ENCODE peak calls at places on chromosome 11, in four cellular contexts. One of them, this sample, is unnamed.

GRCh38 chr11:121435796-121436511 is 16.2 kb upstream of the SORL1 start:
- DNase-seq in neuronal stem cell: no peak
- DNase-seq in kidney: no peak
- DNase-seq in cardiac muscle cell: no peak
- DNase-seq in this sample: no peak

GRCh38 chr11:21205205-21205604 is 535.8 kb downstream of the NELL1 start:
- DNase-seq in neuronal stem cell: no peak
- DNase-seq in kidney: no peak
- DNase-seq in cardiac muscle cell: no peak
- DNase-seq in this sample: no peak

GRCh38 chr11:122696662-122697061 is 41.1 kb downstream of the UBASH3B start:
- DNase-seq in neuronal stem cell: no peak
- DNase-seq in kidney: no peak
- DNase-seq in cardiac muscle cell: no peak
- DNase-seq in this sample: no peak

GRCh38 chr11:76639621-76640020 is 30.9 kb downstream of the LRRC32 start:
- DNase-seq in neuronal stem cell: no peak
- DNase-seq in kidney: no peak
- DNase-seq in cardiac muscle cell: no peak
- DNase-seq in this sample: no peak

GRCh38 chr11:12540913-12541587 is 133.2 kb upstream of the TEAD1 start:
- DNase-seq in neuronal stem cell: no peak
- DNase-seq in kidney: no peak
- DNase-seq in cardiac muscle cell: no peak
- DNase-seq in this sample: peak; percentile 69

GRCh38 chr11:11044137-11044855 is 186.4 kb upstream of the ZBED5 start:
- DNase-seq in neuronal stem cell: no peak
- DNase-seq in kidney: no peak
- DNase-seq in cardiac muscle cell: no peak
- DNase-seq in this sample: no peak

GRCh38 chr11:46948378-46949131 is 12.0 kb downstream of the CSTPP1 start:
- DNase-seq in neuronal stem cell: no peak
- DNase-seq in kidney: no peak
- DNase-seq in cardiac muscle cell: no peak
- DNase-seq in this sample: no peak

GRCh38 chr11:77051511-77051910 is 15.3 kb upstream of the CAPN5 start:
- DNase-seq in neuronal stem cell: no peak
- DNase-seq in kidney: no peak
- DNase-seq in cardiac muscle cell: no peak
- DNase-seq in this sample: no peak

GRCh38 chr11:120139316-120140069 is 1.6 kb upstream of the TRIM29 start:
- DNase-seq in neuronal stem cell: no peak
- DNase-seq in kidney: no peak
- DNase-seq in cardiac muscle cell: no peak
- DNase-seq in this sample: peak; percentile 54

GRCh38 chr11:96207459-96208449 is 135.2 kb downstream of the MAML2 start:
- DNase-seq in neuronal stem cell: no peak
- DNase-seq in kidney: no peak
- DNase-seq in cardiac muscle cell: no peak
- DNase-seq in this sample: no peak

GRCh38 chr11:62540804-62541671 is 5.6 kb downstream of the AHNAK start:
- DNase-seq in neuronal stem cell: no peak
- DNase-seq in kidney: no peak
- DNase-seq in cardiac muscle cell: no peak
- DNase-seq in this sample: peak; percentile 70

GRCh38 chr11:10444725-10445286 is 10.3 kb upstream of the AMPD3 start:
- DNase-seq in neuronal stem cell: no peak
- DNase-seq in kidney: no peak
- DNase-seq in cardiac muscle cell: no peak
- DNase-seq in this sample: peak; percentile 68

GRCh38 chr11:20518323-20518834 is 81.0 kb upstream of the SLC6A5 start:
- DNase-seq in neuronal stem cell: no peak
- DNase-seq in kidney: no peak
- DNase-seq in cardiac muscle cell: no peak
- DNase-seq in this sample: no peak

GRCh38 chr11:64638017-64638664 is 47.1 kb downstream of the SLC22A12 start:
- DNase-seq in neuronal stem cell: no peak
- DNase-seq in kidney: no peak
- DNase-seq in cardiac muscle cell: peak; percentile 18
- DNase-seq in this sample: no peak

GRCh38 chr11:79512706-79513469 is 72.1 kb upstream of the TENM4 start:
- DNase-seq in neuronal stem cell: no peak
- DNase-seq in kidney: no peak
- DNase-seq in cardiac muscle cell: no peak
- DNase-seq in this sample: no peak

GRCh38 chr11:128240546-128240945 is 346.8 kb downstream of the ETS1 start:
- DNase-seq in neuronal stem cell: no peak
- DNase-seq in kidney: no peak
- DNase-seq in cardiac muscle cell: no peak
- DNase-seq in this sample: no peak

GRCh38 chr11:33542921-33543320 is 157.7 kb downstream of the C11orf91 start:
- DNase-seq in neuronal stem cell: peak; percentile 29
- DNase-seq in kidney: no peak
- DNase-seq in cardiac muscle cell: peak; percentile 50
- DNase-seq in this sample: no peak

GRCh38 chr11:131744847-131745246 is 374.4 kb downstream of the NTM start:
- DNase-seq in neuronal stem cell: no peak
- DNase-seq in kidney: no peak
- DNase-seq in cardiac muscle cell: no peak
- DNase-seq in this sample: no peak

GRCh38 chr11:128548655-128549255 is 38.6 kb downstream of the ETS1 start:
- DNase-seq in neuronal stem cell: no peak
- DNase-seq in kidney: peak; percentile 94
- DNase-seq in cardiac muscle cell: peak; percentile 44
- DNase-seq in this sample: no peak

GRCh38 chr11:130179396-130180306 is 20.1 kb downstream of the ST14 start:
- DNase-seq in neuronal stem cell: no peak
- DNase-seq in kidney: peak; percentile 86
- DNase-seq in cardiac muscle cell: no peak
- DNase-seq in this sample: no peak

GRCh38 chr11:110049501-110050200 is 43.5 kb upstream of the ZC3H12C start:
- DNase-seq in neuronal stem cell: no peak
- DNase-seq in kidney: no peak
- DNase-seq in cardiac muscle cell: no peak
- DNase-seq in this sample: no peak

GRCh38 chr11:15926071-15926470 is 430.3 kb downstream of the SOX6 start:
- DNase-seq in neuronal stem cell: no peak
- DNase-seq in kidney: no peak
- DNase-seq in cardiac muscle cell: no peak
- DNase-seq in this sample: no peak

GRCh38 chr11:86848132-86848531 is 47.8 kb downstream of the PRSS23 start:
- DNase-seq in neuronal stem cell: no peak
- DNase-seq in kidney: no peak
- DNase-seq in cardiac muscle cell: no peak
- DNase-seq in this sample: no peak

GRCh38 chr11:45247433-45247832 is 38.7 kb downstream of the SYT13 start:
- DNase-seq in neuronal stem cell: no peak
- DNase-seq in kidney: no peak
- DNase-seq in cardiac muscle cell: no peak
- DNase-seq in this sample: no peak

GRCh38 chr11:45045692-45046471 is 95.2 kb upstream of the TP53I11 start:
- DNase-seq in neuronal stem cell: no peak
- DNase-seq in kidney: no peak
- DNase-seq in cardiac muscle cell: no peak
- DNase-seq in this sample: peak; percentile 72

GRCh38 chr11:19934828-19935259 is 222.2 kb downstream of the NAV2 start:
- DNase-seq in neuronal stem cell: no peak
- DNase-seq in kidney: no peak
- DNase-seq in cardiac muscle cell: no peak
- DNase-seq in this sample: no peak

GRCh38 chr11:9170450-9170849 is 79.1 kb upstream of the SCUBE2 start:
- DNase-seq in neuronal stem cell: no peak
- DNase-seq in kidney: no peak
- DNase-seq in cardiac muscle cell: no peak
- DNase-seq in this sample: no peak

GRCh38 chr11:123261345-123262106 is 66.5 kb upstream of the CLMP start:
- DNase-seq in neuronal stem cell: peak; percentile 69
- DNase-seq in kidney: peak; percentile 91
- DNase-seq in cardiac muscle cell: peak; percentile 89
- DNase-seq in this sample: peak; percentile 81

GRCh38 chr11:110529043-110529442 is 99.3 kb downstream of the FDX1 start:
- DNase-seq in neuronal stem cell: no peak
- DNase-seq in kidney: no peak
- DNase-seq in cardiac muscle cell: no peak
- DNase-seq in this sample: no peak

GRCh38 chr11:76234704-76235232 is 28.5 kb upstream of the WNT11 start:
- DNase-seq in neuronal stem cell: no peak
- DNase-seq in kidney: peak; percentile 84
- DNase-seq in cardiac muscle cell: no peak
- DNase-seq in this sample: peak; percentile 62

GRCh38 chr11:10488121-10488580 is 33.1 kb downstream of the AMPD3 start:
- DNase-seq in neuronal stem cell: no peak
- DNase-seq in kidney: no peak
- DNase-seq in cardiac muscle cell: no peak
- DNase-seq in this sample: no peak

GRCh38 chr11:79466411-79466810 is 25.6 kb upstream of the TENM4 start:
- DNase-seq in neuronal stem cell: no peak
- DNase-seq in kidney: no peak
- DNase-seq in cardiac muscle cell: no peak
- DNase-seq in this sample: no peak

GRCh38 chr11:44071157-44071556 is 5.1 kb downstream of the ACCS start:
- DNase-seq in neuronal stem cell: no peak
- DNase-seq in kidney: no peak
- DNase-seq in cardiac muscle cell: no peak
- DNase-seq in this sample: no peak

DNA sequence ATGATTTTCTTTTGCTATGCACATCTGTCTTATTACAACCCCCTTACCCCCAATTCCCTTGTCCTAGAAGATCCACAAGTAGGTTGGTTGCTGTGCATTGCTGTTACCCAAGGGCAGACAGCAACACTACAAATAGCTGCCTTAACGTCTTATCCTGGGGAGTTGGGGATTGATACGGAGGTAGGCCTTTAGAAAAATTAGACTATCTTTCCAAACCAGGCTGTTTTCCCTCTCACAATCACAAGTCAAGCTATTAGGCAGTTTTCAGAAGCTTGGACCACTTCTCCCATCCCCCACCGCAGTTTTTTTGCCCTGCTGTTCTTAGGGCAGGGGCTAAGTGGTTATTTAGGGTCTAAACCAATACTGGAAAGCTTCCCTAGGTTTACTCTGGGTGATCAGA is 2.8 kb upstream of the PHLDB1 start:
- DNase-seq in neuronal stem cell: no peak
- DNase-seq in kidney: no peak
- DNase-seq in cardiac muscle cell: no peak
- DNase-seq in this sample: no peak
- H3K4me1 ChIP-seq in neuronal stem cell: peaks cover 29% of the 10 kb centered on the region
- H3K4me1 ChIP-seq in kidney: peaks cover 35% of the 10 kb centered on the region
- H3K4me1 ChIP-seq in cardiac muscle cell: peaks cover 20% of the 10 kb centered on the region
- H3K4me1 ChIP-seq in this sample: peaks cover 33% of the 10 kb centered on the region

GRCh38 chr11:67023957-67024353 is 1.0 kb downstream of the SYT12 start:
- DNase-seq in neuronal stem cell: no peak
- DNase-seq in kidney: no peak
- DNase-seq in cardiac muscle cell: no peak
- DNase-seq in this sample: no peak

GRCh38 chr11:67024410-67024809 is 1.5 kb downstream of the SYT12 start:
- DNase-seq in neuronal stem cell: no peak
- DNase-seq in kidney: no peak
- DNase-seq in cardiac muscle cell: no peak
- DNase-seq in this sample: no peak

GRCh38 chr11:67022961-67023956 is at the start of gene SYT12:
- DNase-seq in neuronal stem cell: peak; percentile 18
- DNase-seq in kidney: peak; percentile 77
- DNase-seq in cardiac muscle cell: peak; percentile 43
- DNase-seq in this sample: no peak

GRCh38 chr11:67020949-67021348 is 2.0 kb upstream of the SYT12 start:
- DNase-seq in neuronal stem cell: no peak
- DNase-seq in kidney: no peak
- DNase-seq in cardiac muscle cell: no peak
- DNase-seq in this sample: no peak

DNA sequence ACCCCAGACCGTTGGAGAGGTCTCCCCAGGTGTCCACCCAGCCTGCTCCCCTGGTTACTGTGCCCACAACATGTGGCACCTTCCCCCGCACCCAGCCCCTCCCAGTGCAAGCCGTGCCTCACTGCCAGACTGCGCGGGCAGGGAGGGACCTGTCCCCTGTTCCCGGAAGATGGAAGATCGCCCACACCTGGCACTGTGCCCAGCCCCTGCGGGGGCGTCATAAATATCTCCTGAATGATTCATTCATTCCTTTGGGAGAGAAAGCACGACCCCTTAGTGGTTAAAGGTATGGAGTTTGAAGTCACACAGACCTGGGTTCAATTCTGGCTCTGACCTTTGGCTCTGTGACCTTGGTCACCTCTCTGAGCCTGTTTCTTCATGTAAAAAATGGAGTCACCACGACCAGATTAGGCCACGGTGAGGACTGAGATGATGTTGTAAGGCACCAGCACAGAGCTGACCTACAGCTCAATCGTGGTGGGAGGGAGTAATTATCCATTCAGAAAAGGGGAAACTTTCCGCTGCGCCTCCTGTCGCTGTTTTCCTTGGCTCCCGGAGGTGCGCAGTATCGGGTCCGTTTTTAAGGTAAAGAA is 497 bp upstream of the SYT12 start:
- DNase-seq in neuronal stem cell: no peak
- DNase-seq in kidney: peak; percentile 91
- DNase-seq in cardiac muscle cell: no peak
- DNase-seq in this sample: no peak
- H3K4me3 ChIP-seq in neuronal stem cell: no peak overlapping the region
- H3K4me3 ChIP-seq in kidney: no peak overlapping the region
- H3K4me3 ChIP-seq in cardiac muscle cell: peak overlapping the region; percentile 51
- H3K4me3 ChIP-seq in this sample: peak overlapping the region; percentile 50

GRCh38 chr11:73159981-73160777 is 18.1 kb upstream of the FCHSD2 start:
- DNase-seq in neuronal stem cell: no peak
- DNase-seq in kidney: no peak
- DNase-seq in cardiac muscle cell: no peak
- DNase-seq in this sample: no peak

GRCh38 chr11:73164803-73165542 is 22.9 kb upstream of the FCHSD2 start:
- DNase-seq in neuronal stem cell: no peak
- DNase-seq in kidney: peak; percentile 7
- DNase-seq in cardiac muscle cell: no peak
- DNase-seq in this sample: no peak

GRCh38 chr11:73163638-73164174 is 21.6 kb upstream of the FCHSD2 start:
- DNase-seq in neuronal stem cell: no peak
- DNase-seq in kidney: peak; percentile 6
- DNase-seq in cardiac muscle cell: no peak
- DNase-seq in this sample: peak; percentile 12

GRCh38 chr11:73159297-73159696 is 17.2 kb upstream of the FCHSD2 start:
- DNase-seq in neuronal stem cell: no peak
- DNase-seq in kidney: no peak
- DNase-seq in cardiac muscle cell: no peak
- DNase-seq in this sample: peak; percentile 54

GRCh38 chr11:73162196-73162740 is 20.1 kb upstream of the FCHSD2 start:
- DNase-seq in neuronal stem cell: no peak
- DNase-seq in kidney: no peak
- DNase-seq in cardiac muscle cell: no peak
- DNase-seq in this sample: no peak
- H3K4me1 ChIP-seq in neuronal stem cell: peaks cover 2% of the 10 kb centered on the region
- H3K4me1 ChIP-seq in kidney: peaks cover 13% of the 10 kb centered on the region
- H3K4me1 ChIP-seq in cardiac muscle cell: peaks cover 36% of the 10 kb centered on the region
- H3K4me1 ChIP-seq in this sample: no peaks in the 10 kb centered on the region

DNA sequence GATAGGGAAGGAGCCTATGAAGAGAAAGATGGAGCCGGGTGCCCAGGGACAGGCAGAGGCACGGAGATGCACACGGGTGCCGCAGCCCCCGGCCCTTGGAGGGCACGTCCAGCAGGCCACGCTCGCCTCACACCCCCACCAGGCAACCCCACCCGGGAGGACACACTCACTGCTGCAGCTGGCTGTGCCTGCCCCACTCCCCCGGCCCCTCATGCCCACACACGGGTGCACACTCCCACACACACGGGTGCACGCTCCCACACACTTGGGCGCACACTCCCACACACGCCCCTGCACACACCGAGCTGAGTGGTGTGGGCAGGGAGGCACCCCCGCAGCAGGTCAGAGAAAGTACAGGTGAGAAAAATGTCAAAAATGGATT is 1.1 kb downstream of the MOB2 start:
- DNase-seq in neuronal stem cell: no peak
- DNase-seq in kidney: peak; percentile 67
- DNase-seq in cardiac muscle cell: no peak
- DNase-seq in this sample: no peak
- H3K4me3 ChIP-seq in neuronal stem cell: no peak overlapping the region
- H3K4me3 ChIP-seq in kidney: no peak overlapping the region
- H3K4me3 ChIP-seq in cardiac muscle cell: no peak overlapping the region
- H3K4me3 ChIP-seq in this sample: peak overlapping the region; percentile 81

This sample was measured in tibial artery.